ENCODE peak calls at places on chromosomes 2 and 18, in six cellular contexts. One of them, this sample, is unnamed. For H3K27me3, the result is how much of the 10 kb centered on the place peaks cover.

GRCh38 chr2:69995511-69995910 is 34.1 kb upstream of the ASPRV1 start:
- DNase-seq in stomach: peak
- DNase-seq in tibial nerve: no peak
- DNase-seq in sigmoid colon: no peak
- DNase-seq in ovary: no peak
- DNase-seq in transverse colon: peak
- DNase-seq in this sample: peak

GRCh38 chr2:56128235-56128634 is 55.6 kb upstream of the CCDC85A start:
- DNase-seq in tibial nerve: no peak
- DNase-seq in sigmoid colon: no peak
- DNase-seq in stomach: no peak
- DNase-seq in transverse colon: no peak
- DNase-seq in ovary: no peak
- DNase-seq in this sample: no peak

GRCh38 chr2:127400533-127400896 is 12.7 kb upstream of the MAP3K2 start:
- DNase-seq in ovary: no peak
- DNase-seq in transverse colon: peak
- DNase-seq in stomach: no peak
- DNase-seq in tibial nerve: no peak
- DNase-seq in sigmoid colon: no peak
- DNase-seq in this sample: no peak

GRCh38 chr2:69639246-69639645 is 4.3 kb downstream of the AAK1 start:
- DNase-seq in stomach: no peak
- DNase-seq in tibial nerve: no peak
- DNase-seq in sigmoid colon: no peak
- DNase-seq in transverse colon: no peak
- DNase-seq in ovary: no peak
- DNase-seq in this sample: no peak

GRCh38 chr2:235729182-235729929 is 235.5 kb downstream of the AGAP1 start:
- DNase-seq in tibial nerve: no peak
- DNase-seq in ovary: no peak
- DNase-seq in sigmoid colon: no peak
- DNase-seq in stomach: no peak
- DNase-seq in transverse colon: no peak
- DNase-seq in this sample: no peak

GRCh38 chr2:231189571-231190495 is 8.6 kb upstream of the ARMC9 start:
- DNase-seq in tibial nerve: no peak
- DNase-seq in transverse colon: peak
- DNase-seq in ovary: peak
- DNase-seq in sigmoid colon: peak
- DNase-seq in stomach: peak
- DNase-seq in this sample: no peak

GRCh38 chr18:56447972-56448371 is 190.4 kb downstream of the TXNL1 start:
- DNase-seq in tibial nerve: no peak
- DNase-seq in ovary: no peak
- DNase-seq in sigmoid colon: no peak
- DNase-seq in transverse colon: no peak
- DNase-seq in stomach: no peak
- DNase-seq in this sample: no peak

GRCh38 chr2:112229365-112229764 is 25.5 kb downstream of the ZC3H8 start:
- DNase-seq in transverse colon: no peak
- DNase-seq in tibial nerve: no peak
- DNase-seq in stomach: no peak
- DNase-seq in ovary: no peak
- DNase-seq in sigmoid colon: no peak
- DNase-seq in this sample: no peak

GRCh38 chr2:158650646-158651357 is 144.3 kb upstream of the DAPL1 start:
- DNase-seq in tibial nerve: no peak
- DNase-seq in ovary: no peak
- DNase-seq in transverse colon: no peak
- DNase-seq in stomach: no peak
- DNase-seq in sigmoid colon: no peak
- DNase-seq in this sample: no peak

GRCh38 chr2:177574357-177574756 is 181.8 kb downstream of the AGPS start:
- DNase-seq in stomach: no peak
- DNase-seq in transverse colon: no peak
- DNase-seq in sigmoid colon: no peak
- DNase-seq in tibial nerve: no peak
- DNase-seq in ovary: no peak
- DNase-seq in this sample: no peak

GRCh38 chr2:200156140-200156858 is 150.2 kb upstream of the SPATS2L start:
- DNase-seq in ovary: no peak
- DNase-seq in stomach: no peak
- DNase-seq in transverse colon: no peak
- DNase-seq in tibial nerve: no peak
- DNase-seq in sigmoid colon: no peak
- DNase-seq in this sample: no peak

GRCh38 chr18:10916865-10917264 is 232.5 kb downstream of the PIEZO2 start:
- DNase-seq in sigmoid colon: no peak
- DNase-seq in transverse colon: no peak
- DNase-seq in ovary: no peak
- DNase-seq in tibial nerve: no peak
- DNase-seq in stomach: no peak
- DNase-seq in this sample: no peak

GRCh38 chr18:78659748-78660147 is 319.9 kb upstream of the SALL3 start:
- DNase-seq in ovary: no peak
- DNase-seq in transverse colon: no peak
- DNase-seq in tibial nerve: no peak
- DNase-seq in stomach: no peak
- DNase-seq in sigmoid colon: no peak
- DNase-seq in this sample: no peak

GRCh38 chr2:96305979-96306308 is 598 bp upstream of the SNRNP200 start:
- DNase-seq in tibial nerve: no peak
- DNase-seq in transverse colon: peak
- DNase-seq in stomach: no peak
- DNase-seq in sigmoid colon: no peak
- DNase-seq in ovary: no peak
- DNase-seq in this sample: no peak

GRCh38 chr2:45256867-45257641 is 247.8 kb upstream of the SIX2 start:
- DNase-seq in ovary: no peak
- DNase-seq in tibial nerve: no peak
- DNase-seq in sigmoid colon: no peak
- DNase-seq in stomach: no peak
- DNase-seq in transverse colon: no peak
- DNase-seq in this sample: no peak

GRCh38 chr2:120305296-120305695 is 40.6 kb upstream of the INHBB start:
- DNase-seq in sigmoid colon: no peak
- DNase-seq in stomach: peak
- DNase-seq in tibial nerve: no peak
- DNase-seq in transverse colon: no peak
- DNase-seq in ovary: no peak
- DNase-seq in this sample: no peak

GRCh38 chr2:238731961-238732360 is 115.9 kb upstream of the TWIST2 start:
- DNase-seq in tibial nerve: no peak
- DNase-seq in stomach: no peak
- DNase-seq in sigmoid colon: no peak
- DNase-seq in transverse colon: no peak
- DNase-seq in ovary: no peak
- DNase-seq in this sample: no peak

GRCh38 chr2:237178396-237178795 is 92.7 kb downstream of the COPS8 start:
- DNase-seq in sigmoid colon: no peak
- DNase-seq in stomach: no peak
- DNase-seq in transverse colon: no peak
- DNase-seq in ovary: no peak
- DNase-seq in tibial nerve: no peak
- DNase-seq in this sample: no peak

DNA sequence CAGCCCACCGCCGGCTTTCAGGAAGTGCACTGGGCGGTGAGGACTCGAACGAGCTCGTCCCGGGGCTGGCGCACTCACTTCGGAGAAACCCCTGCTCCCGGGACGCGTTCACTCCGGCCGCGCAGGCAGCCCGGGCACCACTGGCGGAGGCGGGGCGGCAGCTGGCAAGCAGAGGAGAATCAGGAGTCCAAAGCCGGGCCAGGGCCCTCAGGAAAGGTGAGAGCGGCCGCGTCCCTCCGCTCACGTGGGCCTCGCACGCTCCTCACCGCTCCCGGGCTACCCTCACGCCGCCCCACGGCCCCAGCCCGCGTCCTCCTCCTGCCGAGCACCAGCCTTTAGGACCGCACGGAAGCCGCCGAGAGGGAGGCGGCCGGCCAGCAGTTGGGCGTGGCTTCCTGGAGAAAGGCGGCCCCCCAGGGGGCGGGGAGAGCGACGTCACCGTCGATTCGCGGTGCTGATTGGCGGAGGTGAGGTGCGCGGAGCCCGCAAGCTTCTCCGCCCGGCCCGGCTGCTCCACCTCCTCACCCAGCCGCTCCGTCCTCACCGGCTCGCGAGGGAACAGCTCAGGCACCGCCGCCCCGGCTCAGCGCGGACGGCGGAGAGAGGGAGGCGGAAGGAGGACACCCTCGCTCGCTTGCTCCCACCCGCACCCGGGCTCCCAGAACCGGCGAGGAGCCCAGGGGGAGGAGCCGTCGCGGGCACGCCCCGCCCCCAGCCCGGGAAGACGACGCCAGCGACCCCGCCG is at the start of gene ZCCHC2:
- DNase-seq in ovary: peak
- DNase-seq in transverse colon: peak
- DNase-seq in tibial nerve: peak
- DNase-seq in stomach: peak
- DNase-seq in sigmoid colon: peak
- DNase-seq in this sample: peak
- TF ChIP-seq EP300 in ovary: no peak
- TF ChIP-seq EP300 in transverse colon: no peak
- TF ChIP-seq EP300 in tibial nerve: peak
- TF ChIP-seq EP300 in stomach: no peak
- TF ChIP-seq EP300 in sigmoid colon: peak
- TF ChIP-seq EP300 in this sample: no peak

DNA sequence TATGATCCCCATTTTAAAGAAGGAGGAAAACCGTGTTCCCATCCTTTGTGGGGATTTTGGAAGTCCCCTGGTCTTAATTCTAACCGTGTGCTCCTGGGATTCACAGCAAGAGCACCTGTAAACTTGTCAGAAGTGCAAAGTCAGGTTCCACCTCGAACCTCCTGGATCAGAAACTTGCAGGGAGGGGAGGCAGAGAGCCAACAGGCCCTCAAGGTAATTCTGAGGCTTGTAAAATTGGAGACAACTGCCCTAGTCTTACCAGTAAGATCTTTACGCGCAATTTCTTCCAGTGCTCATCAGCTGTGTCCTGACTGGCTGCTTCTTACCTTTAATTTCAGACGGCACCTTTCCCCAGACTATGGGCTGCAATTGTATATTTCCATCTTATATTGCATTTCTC is 113.3 kb upstream of the SEC11C start:
- DNase-seq in tibial nerve: no peak
- DNase-seq in sigmoid colon: no peak
- DNase-seq in transverse colon: no peak
- DNase-seq in stomach: no peak
- DNase-seq in ovary: no peak
- DNase-seq in this sample: no peak
- H3K4me3 ChIP-seq in tibial nerve: no peak
- H3K4me3 ChIP-seq in sigmoid colon: no peak
- H3K4me3 ChIP-seq in transverse colon: no peak
- H3K4me3 ChIP-seq in stomach: no peak
- H3K4me3 ChIP-seq in ovary: no peak
- H3K4me3 ChIP-seq in this sample: no peak

GRCh38 chr2:185222311-185222710 is 516.3 kb upstream of the FSIP2 start:
- DNase-seq in transverse colon: no peak
- DNase-seq in stomach: no peak
- DNase-seq in sigmoid colon: no peak
- DNase-seq in ovary: no peak
- DNase-seq in tibial nerve: no peak
- DNase-seq in this sample: no peak

DNA sequence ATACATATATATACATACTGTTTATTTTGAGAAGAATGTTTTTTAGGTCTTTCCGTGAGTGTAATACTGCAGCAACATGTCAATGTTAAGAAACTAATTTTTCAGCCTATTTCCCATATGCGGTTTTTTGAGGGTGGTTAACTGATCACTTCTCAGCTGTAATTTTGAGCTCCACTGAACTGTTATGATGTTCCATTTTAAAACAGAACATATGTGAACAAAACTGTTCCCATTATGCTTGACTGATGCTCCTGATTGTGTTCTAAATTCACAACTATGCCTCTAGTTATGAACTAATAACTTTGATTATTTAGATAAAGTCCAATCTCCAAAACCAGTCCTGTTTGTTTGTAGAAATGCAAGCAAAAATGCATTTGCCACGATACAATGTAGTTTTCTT is 511.2 kb upstream of the FSIP2 start:
- DNase-seq in tibial nerve: no peak
- DNase-seq in stomach: no peak
- DNase-seq in transverse colon: no peak
- DNase-seq in ovary: no peak
- DNase-seq in sigmoid colon: no peak
- DNase-seq in this sample: no peak
- H3K27me3 ChIP-seq in tibial nerve: under half
- H3K27me3 ChIP-seq in stomach: under half
- H3K27me3 ChIP-seq in transverse colon: under half
- H3K27me3 ChIP-seq in ovary: under half
- H3K27me3 ChIP-seq in sigmoid colon: under half
- H3K27me3 ChIP-seq in this sample: under half

GRCh38 chr2:36966370-36967235 is at the start of gene STRN:
- DNase-seq in ovary: peak
- DNase-seq in transverse colon: peak
- DNase-seq in sigmoid colon: peak
- DNase-seq in stomach: peak
- DNase-seq in tibial nerve: peak
- DNase-seq in this sample: peak
- TF ChIP-seq EP300 in ovary: no peak
- TF ChIP-seq EP300 in transverse colon: no peak
- TF ChIP-seq EP300 in sigmoid colon: no peak
- TF ChIP-seq EP300 in stomach: no peak
- TF ChIP-seq EP300 in tibial nerve: no peak
- TF ChIP-seq EP300 in this sample: no peak

GRCh38 chr2:160430001-160430344 is 63.6 kb downstream of the RBMS1 start:
- DNase-seq in transverse colon: no peak
- DNase-seq in tibial nerve: no peak
- DNase-seq in sigmoid colon: no peak
- DNase-seq in ovary: no peak
- DNase-seq in stomach: no peak
- DNase-seq in this sample: no peak

GRCh38 chr2:160427629-160428424 is 65.8 kb downstream of the RBMS1 start:
- DNase-seq in ovary: no peak
- DNase-seq in tibial nerve: no peak
- DNase-seq in transverse colon: peak
- DNase-seq in sigmoid colon: no peak
- DNase-seq in stomach: no peak
- DNase-seq in this sample: no peak

GRCh38 chr2:160429248-160430000 is 64.2 kb downstream of the RBMS1 start:
- DNase-seq in sigmoid colon: no peak
- DNase-seq in tibial nerve: no peak
- DNase-seq in ovary: no peak
- DNase-seq in stomach: no peak
- DNase-seq in transverse colon: no peak
- DNase-seq in this sample: no peak

GRCh38 chr2:160426604-160427003 is 67.0 kb downstream of the RBMS1 start:
- DNase-seq in ovary: no peak
- DNase-seq in sigmoid colon: no peak
- DNase-seq in tibial nerve: no peak
- DNase-seq in transverse colon: no peak
- DNase-seq in stomach: no peak
- DNase-seq in this sample: no peak

DNA sequence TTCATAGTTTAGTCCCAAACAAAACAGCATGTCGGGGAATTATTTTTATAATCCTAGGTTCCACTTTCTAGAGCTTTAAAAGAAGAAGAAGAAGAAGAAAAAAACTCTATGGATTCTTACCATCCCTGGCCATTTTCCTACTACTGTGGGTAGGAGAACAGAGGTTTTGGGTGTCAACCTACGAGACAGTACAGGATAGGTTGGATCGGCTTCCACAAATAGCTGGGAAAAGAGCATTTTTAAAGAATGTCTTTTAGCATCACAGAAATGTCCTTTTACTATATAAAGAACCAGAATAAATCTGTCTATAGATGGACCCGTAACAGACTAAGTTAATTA is 65.2 kb downstream of the RBMS1 start:
- DNase-seq in ovary: no peak
- DNase-seq in stomach: no peak
- DNase-seq in sigmoid colon: no peak
- DNase-seq in transverse colon: no peak
- DNase-seq in tibial nerve: no peak
- DNase-seq in this sample: no peak
- H3K4me3 ChIP-seq in ovary: peak
- H3K4me3 ChIP-seq in stomach: no peak
- H3K4me3 ChIP-seq in sigmoid colon: no peak
- H3K4me3 ChIP-seq in transverse colon: no peak
- H3K4me3 ChIP-seq in tibial nerve: peak
- H3K4me3 ChIP-seq in this sample: no peak

This sample was measured in suprapubic skin.